ENCODE peak calls at places on chromosomes 13 and 19, in six cellular contexts. One of them, this sample, is unnamed.

GRCh38 chr13:99987180-99988047 is 5.8 kb downstream of the ZIC2 start:
- DNase-seq in astrocyte of the spinal cord: peak
- DNase-seq in skeletal muscle cell: no peak
- DNase-seq in colonic mucosa: no peak
- DNase-seq in caudate nucleus: no peak
- DNase-seq in ecto neural progenitor cell: peak
- DNase-seq in this sample: no peak

GRCh38 chr13:35888327-35888940 is 242.7 kb downstream of the DCLK1 start:
- DNase-seq in skeletal muscle cell: no peak
- DNase-seq in colonic mucosa: no peak
- DNase-seq in ecto neural progenitor cell: no peak
- DNase-seq in caudate nucleus: no peak
- DNase-seq in astrocyte of the spinal cord: no peak
- DNase-seq in this sample: no peak

GRCh38 chr13:75544681-75545333 is 4.8 kb upstream of the UCHL3 start:
- DNase-seq in colonic mucosa: no peak
- DNase-seq in caudate nucleus: no peak
- DNase-seq in astrocyte of the spinal cord: no peak
- DNase-seq in ecto neural progenitor cell: no peak
- DNase-seq in skeletal muscle cell: peak
- DNase-seq in this sample: no peak

GRCh38 chr13:90201676-90202425 is 1145.6 kb upstream of the MIR17HG start:
- DNase-seq in caudate nucleus: no peak
- DNase-seq in ecto neural progenitor cell: no peak
- DNase-seq in astrocyte of the spinal cord: peak
- DNase-seq in skeletal muscle cell: peak
- DNase-seq in colonic mucosa: no peak
- DNase-seq in this sample: no peak

GRCh38 chr13:114309806-114310410 is 4.4 kb upstream of the CHAMP1 start:
- DNase-seq in caudate nucleus: no peak
- DNase-seq in astrocyte of the spinal cord: no peak
- DNase-seq in skeletal muscle cell: no peak
- DNase-seq in colonic mucosa: no peak
- DNase-seq in ecto neural progenitor cell: no peak
- DNase-seq in this sample: no peak

GRCh38 chr13:49046002-49046401 is 70.3 kb downstream of the FNDC3A start:
- DNase-seq in caudate nucleus: no peak
- DNase-seq in colonic mucosa: no peak
- DNase-seq in ecto neural progenitor cell: no peak
- DNase-seq in skeletal muscle cell: no peak
- DNase-seq in astrocyte of the spinal cord: no peak
- DNase-seq in this sample: no peak

GRCh38 chr19:19559942-19560341 is 21.9 kb downstream of the CILP2 start:
- DNase-seq in astrocyte of the spinal cord: no peak
- DNase-seq in skeletal muscle cell: no peak
- DNase-seq in colonic mucosa: no peak
- DNase-seq in caudate nucleus: no peak
- DNase-seq in ecto neural progenitor cell: no peak
- DNase-seq in this sample: no peak

GRCh38 chr13:29845440-29846056 is 4.9 kb downstream of the UBL3 start:
- DNase-seq in caudate nucleus: no peak
- DNase-seq in astrocyte of the spinal cord: peak
- DNase-seq in colonic mucosa: no peak
- DNase-seq in skeletal muscle cell: no peak
- DNase-seq in ecto neural progenitor cell: no peak
- DNase-seq in this sample: no peak

GRCh38 chr13:50079278-50080157 is 64.3 kb downstream of the KCNRG start:
- DNase-seq in astrocyte of the spinal cord: peak
- DNase-seq in skeletal muscle cell: no peak
- DNase-seq in caudate nucleus: no peak
- DNase-seq in ecto neural progenitor cell: no peak
- DNase-seq in colonic mucosa: no peak
- DNase-seq in this sample: no peak

GRCh38 chr19:21568816-21569496 is 63.6 kb downstream of the ZNF429 start:
- DNase-seq in skeletal muscle cell: no peak
- DNase-seq in astrocyte of the spinal cord: peak
- DNase-seq in colonic mucosa: peak
- DNase-seq in ecto neural progenitor cell: no peak
- DNase-seq in caudate nucleus: peak
- DNase-seq in this sample: no peak